ENCODE peak calls at places on chromosomes 13 and 19, in ten cellular contexts. Z is anterior cingulate cortex; L is stimulated activated CD8-positive, alpha-beta memory T cell treated with anti-CD3 and anti-CD28 coated beads, Interleukin-4, amount 100 ng/mL, for 1 hour; C is activated naive CD4-positive, alpha-beta T cell treated with anti-CD3 and anti-CD28 coated beads, Interleukin-2, amount 50 U/mL, for 16 hours; W is ascending aorta; K is cardiac fibroblast; N is lung microvascular endothelial cell; X is stimulated activated CD4-positive, alpha-beta T cell treated with anti-CD3 and anti-CD28 coated beads, Interleukin-15, amount 100 ng/mL, for 24 hours; P is breast epithelium; G is HuH-7.5. V is an unnamed sample.

GRCh38 chr19:5186293-5187050 is 154.1 kb downstream of the PTPRS start:
- DNase-seq in N (peak; percentile 28), G (no peak), P (no peak), C (no peak), L (no peak), X (no peak), W (no peak), Z (no peak), K (peak; percentile 49), V (no peak)

GRCh38 chr19:31223805-31224534 is 125.3 kb downstream of the TSHZ3 start:
- DNase-seq in L (no peak), W (no peak), X (no peak), G (no peak), N (no peak), P (no peak), K (peak; percentile 83), C (no peak), Z (no peak), V (no peak)

GRCh38 chr19:47351545-47351944 is 2.4 kb downstream of the DHX34 start:
- DNase-seq in W (no peak), C (no peak), N (peak; percentile 55), K (peak; percentile 46), P (no peak), X (no peak), Z (peak; percentile 26), L (no peak), G (no peak), V (no peak)

GRCh38 chr13:30305456-30305855 is 1.9 kb downstream of the KATNAL1 start:
- DNase-seq in C (no peak), N (no peak), X (no peak), K (no peak), P (no peak), W (no peak), G (no peak), Z (no peak), L (no peak), V (no peak)

GRCh38 chr13:20165417-20166257 is 4.8 kb upstream of the GJA3 start:
- DNase-seq in Z (no peak), K (no peak), W (no peak), C (no peak), X (no peak), G (no peak), P (no peak), L (no peak), N (no peak), V (no peak)

GRCh38 chr13:40813662-40814454 is 24.4 kb downstream of the SLC25A15 start:
- DNase-seq in X (no peak), N (peak; percentile 42), Z (no peak), K (peak; percentile 42), P (no peak), L (no peak), W (no peak), C (no peak), G (no peak), V (no peak)

GRCh38 chr19:47541507-47541906 is 26.6 kb upstream of the NAPA start:
- DNase-seq in P (no peak), G (no peak), W (no peak), C (no peak), X (no peak), K (peak; percentile 13), Z (no peak), L (no peak), N (no peak), V (no peak)

GRCh38 chr19:7505682-7506384 is 10.1 kb upstream of the ZNF358 start:
- DNase-seq in Z (no peak), X (peak; percentile 46), C (no peak), W (no peak), P (no peak), G (no peak), K (no peak), L (no peak), N (no peak), V (no peak)

GRCh38 chr13:32443111-32443510 is 15.2 kb upstream of the N4BP2L1 start:
- DNase-seq in C (peak; percentile 32), G (no peak), L (no peak), Z (no peak), N (peak; percentile 69), W (no peak), P (no peak), K (peak; percentile 19), X (no peak), V (no peak)

GRCh38 chr19:29634731-29635130 is 28.6 kb downstream of the POP4 start:
- DNase-seq in G (no peak), Z (no peak), N (no peak), L (no peak), W (no peak), P (no peak), K (no peak), X (no peak), C (no peak), V (no peak)

GRCh38 chr19:46392252-46392801 is 21.0 kb downstream of the CCDC8 start:
- DNase-seq in G (no peak), X (no peak), N (no peak), Z (no peak), K (peak; percentile 63), L (no peak), C (no peak), P (no peak), W (no peak), V (no peak)

GRCh38 chr19:49069026-49069425 is 3.5 kb downstream of the KCNA7 start:
- DNase-seq in L (no peak), X (no peak), K (no peak), P (no peak), C (no peak), Z (no peak), G (no peak), N (no peak), W (no peak), V (no peak)

GRCh38 chr13:99383511-99383921 is 76.3 kb upstream of the GPR183 start:
- DNase-seq in P (peak; percentile 39), Z (no peak), C (no peak), W (peak; percentile 53), K (no peak), L (no peak), X (no peak), G (no peak), N (no peak), V (no peak)

GRCh38 chr13:54733639-54734038 is 1705.0 kb downstream of the OLFM4 start:
- DNase-seq in X (no peak), L (no peak), Z (no peak), G (peak; percentile 16), K (no peak), W (no peak), C (no peak), N (no peak), P (no peak), V (no peak)

GRCh38 chr19:43751466-43752220 is 3.1 kb downstream of the SMG9 start:
- DNase-seq in K (peak; percentile 13), X (no peak), Z (no peak), G (no peak), W (no peak), C (no peak), P (no peak), L (no peak), N (no peak), V (no peak)

GRCh38 chr19:1445932-1446712 is 3.8 kb upstream of the APC2 start:
- DNase-seq in K (no peak), X (no peak), N (no peak), Z (peak; percentile 47), G (peak; percentile 97), P (no peak), L (no peak), C (no peak), W (no peak), V (no peak)

GRCh38 chr19:46454244-46454643 is 17.1 kb downstream of the PNMA8A start:
- DNase-seq in W (no peak), P (no peak), C (no peak), X (no peak), K (no peak), N (no peak), G (no peak), L (no peak), Z (no peak), V (no peak)

GRCh38 chr13:21395953-21396352 is 63.1 kb downstream of the ZDHHC20 start:
- DNase-seq in Z (no peak), K (no peak), L (no peak), X (peak; percentile 39), W (no peak), N (peak; percentile 11), C (peak; percentile 29), G (no peak), P (no peak), V (no peak)

GRCh38 chr13:101190976-101191375 is 225.3 kb downstream of the NALCN start:
- DNase-seq in C (no peak), G (no peak), N (no peak), W (no peak), P (no peak), L (no peak), Z (no peak), X (no peak), K (no peak), V (no peak)

GRCh38 chr13:46982856-46983582 is 86.2 kb upstream of the HTR2A start:
- DNase-seq in G (no peak), W (no peak), C (no peak), N (no peak), L (no peak), Z (no peak), X (no peak), P (no peak), K (no peak), V (no peak)

GRCh38 chr19:35643255-35644205 is 2.0 kb downstream of the ETV2 start:
- DNase-seq in W (peak; percentile 88), P (peak; percentile 73), L (peak; percentile 61), K (peak; percentile 88), X (peak; percentile 87), C (peak; percentile 80), Z (peak; percentile 62), N (peak; percentile 89), G (peak; percentile 94), V (peak; percentile 87)

GRCh38 chr13:50618206-50618605 is 225.3 kb downstream of the DLEU7 start:
- DNase-seq in N (no peak), C (no peak), G (no peak), P (no peak), Z (no peak), L (no peak), W (no peak), X (no peak), K (no peak), V (no peak)

GRCh38 chr13:49859568-49859967 is 67.1 kb upstream of the KPNA3 start:
- DNase-seq in K (peak; percentile 83), X (no peak), N (no peak), L (no peak), Z (no peak), W (no peak), G (no peak), C (no peak), P (no peak), V (no peak)

GRCh38 chr13:48496796-48497195 is 36.1 kb downstream of the RCBTB2 start:
- DNase-seq in P (no peak), C (no peak), G (no peak), Z (no peak), K (no peak), L (no peak), W (no peak), N (no peak), X (no peak), V (no peak)

GRCh38 chr13:41562083-41562482 is 104.7 kb downstream of the RGCC start:
- DNase-seq in G (no peak), X (no peak), P (peak; percentile 41), C (no peak), L (no peak), Z (peak; percentile 80), K (peak; percentile 83), N (peak; percentile 14), W (no peak), V (no peak)

GRCh38 chr19:11380653-11381534 is 3.2 kb downstream of the EPOR start:
- DNase-seq in W (peak; percentile 97), C (peak; percentile 96), K (peak; percentile 95), X (peak; percentile 97), Z (peak; percentile 90), L (peak; percentile 82), G (peak; percentile 99), P (peak; percentile 97), N (peak; percentile 94), V (peak; percentile 95)

GRCh38 chr13:28324181-28324789 is 170.6 kb downstream of the FLT1 start:
- DNase-seq in X (peak; percentile 67), G (peak; percentile 53), N (peak; percentile 83), L (peak; percentile 10), Z (no peak), P (no peak), W (peak; percentile 72), C (peak; percentile 45), K (peak; percentile 80), V (no peak)

V was measured in type B pancreatic cell.